ENCODE peak calls at places on chromosomes 4 and X, in five cellular contexts. One of them, this sample, is unnamed.
A peak's percentile ranks its signal among the peaks of the same experiment; 100 is the strongest.

GRCh38 chr4:72207196-72207595 is 175.4 kb downstream of the NPFFR2 start:
- DNase-seq in AG10803: no peak
- DNase-seq in psoas muscle: no peak
- DNase-seq in RWPE1: no peak
- DNase-seq in endothelial cell: no peak
- DNase-seq in this sample: no peak

GRCh38 chr4:152390216-152390615 is 145.7 kb downstream of the FBXW7 start:
- DNase-seq in AG10803: no peak
- DNase-seq in psoas muscle: no peak
- DNase-seq in RWPE1: no peak
- DNase-seq in endothelial cell: no peak
- DNase-seq in this sample: no peak

GRCh38 chr4:17276821-17277220 is 235.1 kb downstream of the QDPR start:
- DNase-seq in AG10803: peak; percentile 56
- DNase-seq in psoas muscle: no peak
- DNase-seq in RWPE1: no peak
- DNase-seq in endothelial cell: no peak
- DNase-seq in this sample: no peak

GRCh38 chrX:17443546-17443945 is 68.5 kb downstream of the NHS start:
- DNase-seq in AG10803: peak; percentile 67
- DNase-seq in psoas muscle: no peak
- DNase-seq in RWPE1: no peak
- DNase-seq in endothelial cell: no peak
- DNase-seq in this sample: no peak

GRCh38 chr4:47122592-47123291 is 91.4 kb downstream of the GABRB1 start:
- DNase-seq in AG10803: peak; percentile 54
- DNase-seq in psoas muscle: no peak
- DNase-seq in RWPE1: peak; percentile 52
- DNase-seq in endothelial cell: peak; percentile 79
- DNase-seq in this sample: peak; percentile 4

GRCh38 chr4:99134586-99134985 is 9.5 kb downstream of the ADH4 start:
- DNase-seq in AG10803: no peak
- DNase-seq in psoas muscle: no peak
- DNase-seq in RWPE1: no peak
- DNase-seq in endothelial cell: no peak
- DNase-seq in this sample: no peak

GRCh38 chrX:24428518-24428917 is 36.6 kb upstream of the PDK3 start:
- DNase-seq in AG10803: no peak
- DNase-seq in psoas muscle: no peak
- DNase-seq in RWPE1: no peak
- DNase-seq in endothelial cell: no peak
- DNase-seq in this sample: no peak

GRCh38 chr4:25911356-25911755 is 2.7 kb upstream of the SMIM20 start:
- DNase-seq in AG10803: no peak
- DNase-seq in psoas muscle: no peak
- DNase-seq in RWPE1: no peak
- DNase-seq in endothelial cell: no peak
- DNase-seq in this sample: no peak

GRCh38 chr4:27154706-27155105 is 294.1 kb downstream of the STIM2 start:
- DNase-seq in AG10803: peak; percentile 25
- DNase-seq in psoas muscle: no peak
- DNase-seq in RWPE1: peak; percentile 42
- DNase-seq in endothelial cell: no peak
- DNase-seq in this sample: peak; percentile 19

GRCh38 chr4:142557220-142557801 is 288.8 kb downstream of the INPP4B start:
- DNase-seq in AG10803: no peak
- DNase-seq in psoas muscle: no peak
- DNase-seq in RWPE1: no peak
- DNase-seq in endothelial cell: no peak
- DNase-seq in this sample: no peak

GRCh38 chr4:40843696-40844095 is 93.9 kb downstream of the NSUN7 start:
- DNase-seq in AG10803: no peak
- DNase-seq in psoas muscle: no peak
- DNase-seq in RWPE1: no peak
- DNase-seq in endothelial cell: no peak
- DNase-seq in this sample: no peak

GRCh38 chrX:142156567-142156966 is 48.5 kb downstream of the MAGEC2 start:
- DNase-seq in AG10803: no peak
- DNase-seq in psoas muscle: no peak
- DNase-seq in RWPE1: no peak
- DNase-seq in endothelial cell: no peak
- DNase-seq in this sample: no peak

GRCh38 chrX:1500701-1501624 is 36.0 kb downstream of the P2RY8 start:
- DNase-seq in AG10803: no peak
- DNase-seq in psoas muscle: no peak
- DNase-seq in RWPE1: no peak
- DNase-seq in endothelial cell: no peak
- DNase-seq in this sample: no peak

GRCh38 chr4:17561195-17561909 is 15.6 kb upstream of the LAP3 start:
- DNase-seq in AG10803: peak; percentile 84
- DNase-seq in psoas muscle: no peak
- DNase-seq in RWPE1: no peak
- DNase-seq in endothelial cell: no peak
- DNase-seq in this sample: peak; percentile 66

GRCh38 chrX:19686876-19687275 is 171.6 kb upstream of the MAP3K15 start:
- DNase-seq in AG10803: peak; percentile 62
- DNase-seq in psoas muscle: no peak
- DNase-seq in RWPE1: no peak
- DNase-seq in endothelial cell: no peak
- DNase-seq in this sample: no peak

GRCh38 chr4:32858971-32859370 is 2138.8 kb downstream of the PCDH7 start:
- DNase-seq in AG10803: peak; percentile 51
- DNase-seq in psoas muscle: no peak
- DNase-seq in RWPE1: peak; percentile 27
- DNase-seq in endothelial cell: no peak
- DNase-seq in this sample: peak; percentile 49

GRCh38 chr4:162499478-162499877 is 335.7 kb upstream of the FSTL5 start:
- DNase-seq in AG10803: no peak
- DNase-seq in psoas muscle: no peak
- DNase-seq in RWPE1: peak; percentile 2
- DNase-seq in endothelial cell: no peak
- DNase-seq in this sample: no peak

GRCh38 chr4:185559913-185560281 is 24.6 kb upstream of the PDLIM3 start:
- DNase-seq in AG10803: peak; percentile 9
- DNase-seq in psoas muscle: peak; percentile 64
- DNase-seq in RWPE1: peak; percentile 22
- DNase-seq in endothelial cell: no peak
- DNase-seq in this sample: no peak

GRCh38 chr4:98945297-98945850 is 16.4 kb upstream of the EIF4E start:
- DNase-seq in AG10803: peak; percentile 9
- DNase-seq in psoas muscle: no peak
- DNase-seq in RWPE1: no peak
- DNase-seq in endothelial cell: no peak
- DNase-seq in this sample: no peak

DNA sequence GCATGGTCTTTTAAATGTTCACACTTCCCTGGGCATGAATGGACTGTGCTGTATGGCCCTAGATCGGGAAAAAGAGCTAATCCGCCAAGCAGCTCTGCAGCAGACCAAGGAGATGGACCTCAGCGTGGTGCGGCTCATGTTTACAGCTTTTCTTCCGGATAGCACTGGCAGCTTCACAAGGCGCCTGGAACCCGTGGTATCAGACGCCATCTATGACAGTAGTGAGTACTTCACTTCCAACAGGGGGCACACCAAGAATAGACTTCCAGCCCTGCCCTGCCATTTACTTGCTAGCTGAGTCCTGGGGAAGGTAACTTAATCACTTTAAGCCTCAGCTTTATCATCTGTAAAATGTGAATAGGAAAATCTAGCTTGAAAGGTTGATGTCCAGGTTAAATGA is 77.7 kb downstream of the NFKB1 start:
- DNase-seq in AG10803: no peak
- DNase-seq in psoas muscle: no peak
- DNase-seq in RWPE1: no peak
- DNase-seq in endothelial cell: peak; percentile 33
- DNase-seq in this sample: no peak
- TF ChIP-seq CTCF in AG10803: peak; percentile 2
- TF ChIP-seq CTCF in psoas muscle: no peak
- TF ChIP-seq CTCF in RWPE1: no peak
- TF ChIP-seq CTCF in endothelial cell: peak; percentile 37
- TF ChIP-seq CTCF in this sample: no peak

DNA sequence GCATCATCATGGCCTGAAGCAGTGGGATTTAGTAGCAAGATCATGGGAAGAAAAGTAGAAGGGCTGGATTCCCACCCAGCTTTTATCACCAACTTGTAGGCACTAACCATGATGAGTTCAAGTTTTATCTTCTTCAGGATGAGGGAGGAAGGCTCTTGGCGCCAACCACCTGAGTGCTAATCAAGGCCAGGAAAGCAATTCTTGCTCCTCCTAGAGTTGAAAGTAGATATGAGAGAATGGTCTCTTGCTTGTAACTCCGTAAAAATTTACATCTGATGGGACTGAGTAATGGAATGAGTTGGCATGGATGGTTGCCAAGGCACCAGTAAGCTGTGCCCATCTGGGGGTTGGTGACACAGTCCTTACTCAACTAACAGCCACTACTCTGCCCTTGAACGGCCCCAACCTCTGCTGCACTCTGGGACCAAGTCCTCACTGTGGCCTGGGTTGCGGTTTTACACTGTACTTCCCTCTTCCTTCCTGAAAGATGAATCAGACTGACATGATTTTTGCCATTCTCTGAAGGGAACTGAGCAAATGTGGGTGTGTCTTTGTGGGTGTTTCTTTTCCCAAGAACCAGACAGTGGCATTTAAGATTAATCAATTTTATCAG is 39.4 kb upstream of the NDP start:
- DNase-seq in AG10803: peak; percentile 85
- DNase-seq in psoas muscle: peak; percentile 49
- DNase-seq in RWPE1: peak; percentile 73
- DNase-seq in endothelial cell: no peak
- DNase-seq in this sample: no peak
- TF ChIP-seq CTCF in AG10803: peak; percentile 10
- TF ChIP-seq CTCF in psoas muscle: no peak
- TF ChIP-seq CTCF in RWPE1: no peak
- TF ChIP-seq CTCF in endothelial cell: no peak
- TF ChIP-seq CTCF in this sample: no peak

GRCh38 chr4:38989487-38989886 is 42.7 kb downstream of the TMEM156 start:
- DNase-seq in AG10803: peak; percentile 24
- DNase-seq in psoas muscle: no peak
- DNase-seq in RWPE1: no peak
- DNase-seq in endothelial cell: no peak
- DNase-seq in this sample: no peak

GRCh38 chr4:38994135-38994534 is 38.1 kb downstream of the TMEM156 start:
- DNase-seq in AG10803: no peak
- DNase-seq in psoas muscle: no peak
- DNase-seq in RWPE1: no peak
- DNase-seq in endothelial cell: no peak
- DNase-seq in this sample: no peak

GRCh38 chr4:38990241-38990640 is 42.0 kb downstream of the TMEM156 start:
- DNase-seq in AG10803: no peak
- DNase-seq in psoas muscle: no peak
- DNase-seq in RWPE1: no peak
- DNase-seq in endothelial cell: no peak
- DNase-seq in this sample: no peak

GRCh38 chr4:38993683-38994082 is 38.5 kb downstream of the TMEM156 start:
- DNase-seq in AG10803: no peak
- DNase-seq in psoas muscle: no peak
- DNase-seq in RWPE1: peak; percentile 14
- DNase-seq in endothelial cell: no peak
- DNase-seq in this sample: no peak
- TF ChIP-seq CTCF in AG10803: peak; percentile 28
- TF ChIP-seq CTCF in psoas muscle: no peak
- TF ChIP-seq CTCF in RWPE1: no peak
- TF ChIP-seq CTCF in endothelial cell: no peak
- TF ChIP-seq CTCF in this sample: no peak

GRCh38 chr4:170748975-170749374 is 659.2 kb upstream of the AADAT start:
- DNase-seq in AG10803: no peak
- DNase-seq in psoas muscle: no peak
- DNase-seq in RWPE1: no peak
- DNase-seq in endothelial cell: no peak
- DNase-seq in this sample: no peak

GRCh38 chr4:170741856-170742255 is 652.1 kb upstream of the AADAT start:
- DNase-seq in AG10803: no peak
- DNase-seq in psoas muscle: no peak
- DNase-seq in RWPE1: no peak
- DNase-seq in endothelial cell: no peak
- DNase-seq in this sample: no peak

GRCh38 chr4:170743633-170744032 is 653.9 kb upstream of the AADAT start:
- DNase-seq in AG10803: no peak
- DNase-seq in psoas muscle: no peak
- DNase-seq in RWPE1: no peak
- DNase-seq in endothelial cell: no peak
- DNase-seq in this sample: no peak
- TF ChIP-seq CTCF in AG10803: no peak
- TF ChIP-seq CTCF in psoas muscle: no peak
- TF ChIP-seq CTCF in RWPE1: no peak
- TF ChIP-seq CTCF in endothelial cell: no peak
- TF ChIP-seq CTCF in this sample: no peak

GRCh38 chr4:9691221-9692065 is 90.0 kb upstream of the DRD5 start:
- DNase-seq in AG10803: peak; percentile 80
- DNase-seq in psoas muscle: peak; percentile 97
- DNase-seq in RWPE1: peak; percentile 79
- DNase-seq in endothelial cell: peak; percentile 95
- DNase-seq in this sample: peak; percentile 24

GRCh38 chr4:9679704-9680478 is 101.5 kb upstream of the DRD5 start:
- DNase-seq in AG10803: no peak
- DNase-seq in psoas muscle: no peak
- DNase-seq in RWPE1: no peak
- DNase-seq in endothelial cell: no peak
- DNase-seq in this sample: no peak

GRCh38 chr4:9685692-9686091 is 95.7 kb upstream of the DRD5 start:
- DNase-seq in AG10803: no peak
- DNase-seq in psoas muscle: no peak
- DNase-seq in RWPE1: no peak
- DNase-seq in endothelial cell: no peak
- DNase-seq in this sample: no peak
- TF ChIP-seq CTCF in AG10803: no peak
- TF ChIP-seq CTCF in psoas muscle: no peak
- TF ChIP-seq CTCF in RWPE1: no peak
- TF ChIP-seq CTCF in endothelial cell: no peak
- TF ChIP-seq CTCF in this sample: no peak

GRCh38 chrX:46545111-46546005 is at the start of gene ZNF674:
- DNase-seq in AG10803: peak; percentile 88
- DNase-seq in psoas muscle: peak; percentile 96
- DNase-seq in RWPE1: peak; percentile 83
- DNase-seq in endothelial cell: peak; percentile 86
- DNase-seq in this sample: peak; percentile 43
- TF ChIP-seq CTCF in AG10803: peak; percentile 41
- TF ChIP-seq CTCF in psoas muscle: peak; percentile 12
- TF ChIP-seq CTCF in RWPE1: peak; percentile 24
- TF ChIP-seq CTCF in endothelial cell: no peak
- TF ChIP-seq CTCF in this sample: peak; percentile 46

GRCh38 chr4:109658871-109659410 is 44.3 kb downstream of the CASP6 start:
- DNase-seq in AG10803: no peak
- DNase-seq in psoas muscle: no peak
- DNase-seq in RWPE1: no peak
- DNase-seq in endothelial cell: no peak
- DNase-seq in this sample: no peak
- TF ChIP-seq CTCF in AG10803: no peak
- TF ChIP-seq CTCF in psoas muscle: no peak
- TF ChIP-seq CTCF in RWPE1: no peak
- TF ChIP-seq CTCF in endothelial cell: no peak
- TF ChIP-seq CTCF in this sample: no peak

DNA sequence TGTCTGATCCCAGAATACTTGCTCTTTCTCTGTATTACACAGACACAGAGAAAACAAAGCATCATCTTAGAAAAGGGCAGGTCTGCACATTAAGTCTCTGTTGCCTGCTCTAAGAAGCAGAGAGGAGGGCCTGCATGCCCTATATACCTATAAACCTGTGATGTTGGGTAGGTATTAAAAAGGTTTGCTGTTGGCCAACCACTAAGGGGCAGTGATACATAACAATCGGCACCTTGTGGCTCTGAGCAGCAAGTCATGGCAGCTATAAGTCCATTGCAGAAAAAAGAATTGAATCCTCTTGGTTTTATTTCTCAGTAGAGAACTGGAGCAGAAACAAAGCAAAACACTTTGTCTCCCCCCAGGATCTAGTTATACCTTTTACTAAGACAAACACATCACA is 1364.4 kb downstream of the STIM2 start:
- DNase-seq in AG10803: peak; percentile 57
- DNase-seq in psoas muscle: no peak
- DNase-seq in RWPE1: peak; percentile 29
- DNase-seq in endothelial cell: peak; percentile 23
- DNase-seq in this sample: no peak
- TF ChIP-seq CTCF in AG10803: peak; percentile 50
- TF ChIP-seq CTCF in psoas muscle: no peak
- TF ChIP-seq CTCF in RWPE1: no peak
- TF ChIP-seq CTCF in endothelial cell: peak; percentile 14
- TF ChIP-seq CTCF in this sample: peak; percentile 48